ENCODE peak calls at places on chromosomes 7 and 10, in four cellular contexts. N is left cardiac atrium, Y is kidney epithelial cell, V is HuH-7.5. I is an unnamed sample.

GRCh38 chr10:42637142-42637541 is 1.2 kb downstream of the ZNF33B start:
- DNase-seq in N (no peak), Y (no peak), V (no peak), I (no peak)

GRCh38 chr7:37062019-37062418 is 337.7 kb upstream of the AOAH start:
- DNase-seq in N (no peak), Y (no peak), V (no peak), I (no peak)

GRCh38 chr10:69439350-69439739 is 11.9 kb upstream of the TSPAN15 start:
- DNase-seq in N (no peak), Y (no peak), V (no peak), I (no peak)

GRCh38 chr10:9877978-9878377 is 1139.7 kb upstream of the CELF2 start:
- DNase-seq in N (no peak), Y (no peak), V (no peak), I (no peak)

GRCh38 chr7:31883761-31884164 is 186.4 kb downstream of the PDE1C start:
- DNase-seq in N (no peak), Y (no peak), V (no peak), I (no peak)

GRCh38 chr10:109887776-109888175 is 35.5 kb downstream of the XPNPEP1 start:
- DNase-seq in N (no peak), Y (no peak), V (no peak), I (no peak)

GRCh38 chr7:68511281-68511680 is 1087.0 kb upstream of the AUTS2 start:
- DNase-seq in N (no peak), Y (no peak), V (no peak), I (no peak)

GRCh38 chr10:131802156-131802915 is 98.5 kb upstream of the PPP2R2D start:
- DNase-seq in N (no peak), Y (no peak), V (no peak), I (no peak)

GRCh38 chr10:130179640-130180039 is 43.4 kb downstream of the GLRX3 start:
- DNase-seq in N (no peak), Y (peak), V (no peak), I (peak)

GRCh38 chr7:12397671-12398070 is 6.0 kb downstream of the VWDE start:
- DNase-seq in N (no peak), Y (no peak), V (no peak), I (no peak)

GRCh38 chr10:70690584-70690983 is 18.3 kb downstream of the ADAMTS14 start:
- DNase-seq in N (no peak), Y (no peak), V (no peak), I (no peak)

GRCh38 chr10:484441-484924 is 205.0 kb downstream of the DIP2C start:
- DNase-seq in N (peak), Y (no peak), V (no peak), I (peak)

GRCh38 chr10:107424628-107425027 is 260.1 kb upstream of the SORCS1 start:
- DNase-seq in N (no peak), Y (no peak), V (no peak), I (no peak)

GRCh38 chr7:83410989-83411591 is 237.8 kb downstream of the SEMA3E start:
- DNase-seq in N (no peak), Y (no peak), V (no peak), I (peak)

GRCh38 chr10:97923476-97923875 is 73.8 kb downstream of the GOLGA7B start:
- DNase-seq in N (no peak), Y (no peak), V (no peak), I (no peak)

GRCh38 chr10:21494221-21495001 is 31.1 kb downstream of the SKIDA1 start:
- DNase-seq in N (peak), Y (no peak), V (peak), I (no peak)

GRCh38 chr10:128018236-128018635 is 108.0 kb downstream of the MKI67 start:
- DNase-seq in N (no peak), Y (no peak), V (no peak), I (no peak)

GRCh38 chr10:25761937-25762336 is 172.1 kb upstream of the MYO3A start:
- DNase-seq in N (no peak), Y (no peak), V (no peak), I (no peak)

GRCh38 chr7:158497627-158498026 is 90.0 kb downstream of the PTPRN2 start:
- DNase-seq in N (no peak), Y (no peak), V (no peak), I (no peak)

GRCh38 chr10:22609719-22610118 is 104.7 kb downstream of the PIP4K2A start:
- DNase-seq in N (no peak), Y (no peak), V (no peak), I (no peak)

GRCh38 chr10:14875941-14876340 is 2.7 kb upstream of the SUV39H2 start:
- DNase-seq in N (no peak), Y (no peak), V (no peak), I (no peak)

GRCh38 chr7:66016131-66016461 is 34.1 kb upstream of the GUSB start:
- DNase-seq in N (no peak), Y (peak), V (no peak), I (no peak)

GRCh38 chr7:128007293-128007680 is 23.9 kb downstream of the LRRC4 start:
- DNase-seq in N (no peak), Y (no peak), V (no peak), I (no peak)

GRCh38 chr7:517848-518629 is 1.6 kb downstream of the PDGFA start:
- DNase-seq in N (peak), Y (no peak), V (peak), I (no peak)

GRCh38 chr7:140675726-140676125 is 3.0 kb downstream of the ADCK2 start:
- DNase-seq in N (no peak), Y (no peak), V (no peak), I (no peak)

GRCh38 chr10:94088926-94089381 is 95.2 kb downstream of the PLCE1 start:
- DNase-seq in N (no peak), Y (no peak), V (no peak), I (no peak)